ENCODE peak calls at places on chromosome 7, in six cellular contexts. S is AG20443; B is RPMI7951; Z is stimulated activated effector memory CD8-positive, alpha-beta T cell treated with anti-CD3 and anti-CD28 coated beads, Interleukin-12 subunit alpha, Interleukin-12 subunit beta, amount 100 ng/mL, for 72 hours; V is GM04504; P is kidney. N is an unnamed sample.

GRCh38 chr7:126394406-126394805 is 858.3 kb downstream of the GRM8 start:
- DNase-seq in S (no peak), B (no peak), Z (no peak), V (no peak), P (no peak), N (no peak)

GRCh38 chr7:378041-378420 is 88.1 kb downstream of the FOXL3 start:
- DNase-seq in S (no peak), B (no peak), Z (no peak), V (no peak), P (peak), N (no peak)

GRCh38 chr7:101390901-101391301 is 28.2 kb downstream of the COL26A1 start:
- DNase-seq in S (no peak), B (peak), Z (peak), V (no peak), P (peak), N (no peak)

GRCh38 chr7:112616295-112616694 is 135.5 kb downstream of the LSMEM1 start:
- DNase-seq in S (no peak), B (no peak), Z (no peak), V (no peak), P (no peak), N (no peak)

GRCh38 chr7:158832994-158833393 is 3.7 kb upstream of the ESYT2 start:
- DNase-seq in S (no peak), B (no peak), Z (no peak), V (no peak), P (no peak), N (no peak)

GRCh38 chr7:30226593-30227268 is 57.7 kb upstream of the ZNRF2 start:
- DNase-seq in S (no peak), B (no peak), Z (no peak), V (no peak), P (no peak), N (peak)

GRCh38 chr7:31082450-31082849 is 30.3 kb downstream of the ADCYAP1R1 start:
- DNase-seq in S (no peak), B (no peak), Z (no peak), V (no peak), P (no peak), N (no peak)

GRCh38 chr7:16644987-16645592 is 464 bp downstream of the ANKMY2 start:
- DNase-seq in S (peak), B (peak), Z (no peak), V (no peak), P (peak), N (peak)

GRCh38 chr7:139133335-139134139 is 24.0 kb upstream of the ZC3HAV1 start:
- DNase-seq in S (peak), B (peak), Z (peak), V (peak), P (peak), N (peak)

GRCh38 chr7:23523486-23524075 is 8.2 kb downstream of the TRA2A start:
- DNase-seq in S (no peak), B (no peak), Z (no peak), V (no peak), P (no peak), N (no peak)

GRCh38 chr7:35647171-35647574 is 47.8 kb downstream of the HERPUD2 start:
- DNase-seq in S (no peak), B (no peak), Z (no peak), V (no peak), P (no peak), N (no peak)

GRCh38 chr7:43577485-43577951 is 5.4 kb upstream of the STK17A start:
- DNase-seq in S (no peak), B (no peak), Z (no peak), V (no peak), P (no peak), N (no peak)

GRCh38 chr7:141027043-141027442 is 12.3 kb upstream of the MRPS33 start:
- DNase-seq in S (no peak), B (peak), Z (no peak), V (no peak), P (no peak), N (no peak)

GRCh38 chr7:6536899-6537298 is 14.4 kb downstream of the GRID2IP start:
- DNase-seq in S (no peak), B (no peak), Z (no peak), V (no peak), P (no peak), N (no peak)

GRCh38 chr7:33885290-33886005 is 19.9 kb upstream of the BMPER start:
- DNase-seq in S (no peak), B (no peak), Z (no peak), V (no peak), P (no peak), N (no peak)

GRCh38 chr7:7861211-7861633 is 107.4 kb upstream of the GLCCI1 start:
- DNase-seq in S (peak), B (peak), Z (no peak), V (peak), P (no peak), N (no peak)

GRCh38 chr7:128904381-128905197 is 5.9 kb downstream of the KCP start:
- DNase-seq in S (peak), B (peak), Z (no peak), V (no peak), P (no peak), N (peak)

GRCh38 chr7:4189151-4189570 is 492.9 kb upstream of the FOXK1 start:
- DNase-seq in S (no peak), B (no peak), Z (no peak), V (no peak), P (peak), N (peak)

GRCh38 chr7:1647961-1648631 is 22.0 kb upstream of the ELFN1 start:
- DNase-seq in S (peak), B (no peak), Z (no peak), V (no peak), P (peak), N (no peak)